ENCODE peak calls at places on chromosomes 3 and 15, in four cellular contexts. E is HepG2, K is K562, A is HCT116. X is an unnamed sample.
A peak's percentile ranks its signal among the peaks of the same experiment; 100 is the strongest.

GRCh38 chr3:141152801-141153678 is 78.6 kb upstream of the PXYLP1 start:
- DNase-seq in E (no peak), K (no peak), A (no peak), X (no peak)

GRCh38 chr15:22838292-22839042 is at the start of gene NIPA2:
- DNase-seq in E (peak; percentile 92), K (peak; percentile 97), A (peak; percentile 95), X (peak; percentile 93)

GRCh38 chr3:2172561-2173171 is 74.0 kb downstream of the CNTN4 start:
- DNase-seq in E (no peak), K (no peak), A (no peak), X (no peak)

GRCh38 chr15:98876461-98877369 is 130.9 kb downstream of the PGPEP1L start:
- DNase-seq in E (no peak), K (no peak), A (no peak), X (no peak)

GRCh38 chr15:92091155-92091734 is 237.7 kb downstream of the SLCO3A1 start:
- DNase-seq in E (peak; percentile 28), K (peak; percentile 63), A (peak; percentile 15), X (peak; percentile 94)

GRCh38 chr3:25386686-25387271 is 41.3 kb upstream of the RARB start:
- DNase-seq in E (no peak), K (no peak), A (no peak), X (no peak)

GRCh38 chr15:74369084-74369745 is 1.8 kb upstream of the CYP11A1 start:
- DNase-seq in E (no peak), K (no peak), A (no peak), X (no peak)

GRCh38 chr15:101625169-101625568 is 27.0 kb downstream of the TM2D3 start:
- DNase-seq in E (no peak), K (no peak), A (no peak), X (no peak)

GRCh38 chr15:81939604-81940440 is 106.0 kb downstream of the MEX3B start:
- DNase-seq in E (peak; percentile 19), K (peak; percentile 51), A (peak; percentile 50), X (peak; percentile 53)

GRCh38 chr3:47117803-47118364 is 46.0 kb downstream of the SETD2 start:
- DNase-seq in E (no peak), K (no peak), A (no peak), X (no peak)

GRCh38 chr3:77898621-77899020 is 858.7 kb downstream of the ROBO2 start:
- DNase-seq in E (no peak), K (no peak), A (no peak), X (no peak)

GRCh38 chr3:39228496-39228895 is 36.1 kb upstream of the XIRP1 start:
- DNase-seq in E (no peak), K (no peak), A (no peak), X (no peak)

GRCh38 chr3:171129827-171130226 is 103.3 kb upstream of the SLC2A2 start:
- DNase-seq in E (peak; percentile 58), K (no peak), A (no peak), X (no peak)

GRCh38 chr3:142857056-142857455 is 31.8 kb downstream of the PCOLCE2 start:
- DNase-seq in E (peak; percentile 57), K (peak; percentile 19), A (peak; percentile 46), X (no peak)

GRCh38 chr3:94928921-94929320 is 866.1 kb downstream of the NSUN3 start:
- DNase-seq in E (peak; percentile 33), K (no peak), A (no peak), X (no peak)

GRCh38 chr3:196983186-196983585 is 14.6 kb upstream of the PIGZ start:
- DNase-seq in E (no peak), K (peak; percentile 30), A (no peak), X (no peak)

GRCh38 chr3:179421500-179421899 is 29.8 kb downstream of the GNB4 start:
- DNase-seq in E (no peak), K (no peak), A (no peak), X (no peak)

GRCh38 chr3:12138044-12138443 is 20.7 kb downstream of the TIMP4 start:
- DNase-seq in E (no peak), K (peak; percentile 25), A (peak; percentile 8), X (no peak)

GRCh38 chr3:57952208-57952631 is 56.0 kb upstream of the FLNB start:
- DNase-seq in E (peak; percentile 49), K (peak; percentile 21), A (peak; percentile 36), X (no peak)

GRCh38 chr3:170640737-170641171 is 54.9 kb upstream of the SLC7A14 start:
- DNase-seq in E (no peak), K (no peak), A (no peak), X (no peak)

GRCh38 chr3:31532587-31533168 is at the start of gene STT3B:
- DNase-seq in E (peak; percentile 62), K (peak; percentile 80), A (peak; percentile 40), X (no peak)

GRCh38 chr15:41648770-41649169 is 11.4 kb upstream of the MGA start:
- DNase-seq in E (no peak), K (no peak), A (no peak), X (no peak)

GRCh38 chr15:41944313-41944940 is 27.9 kb downstream of the EHD4 start:
- DNase-seq in E (peak; percentile 70), K (no peak), A (peak; percentile 37), X (no peak)

GRCh38 chr3:187085933-187086332 is 53.4 kb downstream of the RPL39L start:
- DNase-seq in E (no peak), K (no peak), A (no peak), X (no peak)

GRCh38 chr3:11392689-11393114 is 120.5 kb downstream of the ATG7 start:
- DNase-seq in E (no peak), K (no peak), A (no peak), X (no peak)

GRCh38 chr3:124401841-124402240 is 328.4 kb upstream of the UMPS start:
- DNase-seq in E (no peak), K (no peak), A (no peak), X (no peak)

GRCh38 chr15:75232826-75233503 is 25.2 kb upstream of the GOLGA6C start:
- DNase-seq in E (no peak), K (no peak), A (no peak), X (no peak)

GRCh38 chr3:57007513-57008415 is 52.7 kb upstream of the SPATA12 start:
- DNase-seq in E (no peak), K (peak; percentile 47), A (peak; percentile 54), X (no peak)

DNA sequence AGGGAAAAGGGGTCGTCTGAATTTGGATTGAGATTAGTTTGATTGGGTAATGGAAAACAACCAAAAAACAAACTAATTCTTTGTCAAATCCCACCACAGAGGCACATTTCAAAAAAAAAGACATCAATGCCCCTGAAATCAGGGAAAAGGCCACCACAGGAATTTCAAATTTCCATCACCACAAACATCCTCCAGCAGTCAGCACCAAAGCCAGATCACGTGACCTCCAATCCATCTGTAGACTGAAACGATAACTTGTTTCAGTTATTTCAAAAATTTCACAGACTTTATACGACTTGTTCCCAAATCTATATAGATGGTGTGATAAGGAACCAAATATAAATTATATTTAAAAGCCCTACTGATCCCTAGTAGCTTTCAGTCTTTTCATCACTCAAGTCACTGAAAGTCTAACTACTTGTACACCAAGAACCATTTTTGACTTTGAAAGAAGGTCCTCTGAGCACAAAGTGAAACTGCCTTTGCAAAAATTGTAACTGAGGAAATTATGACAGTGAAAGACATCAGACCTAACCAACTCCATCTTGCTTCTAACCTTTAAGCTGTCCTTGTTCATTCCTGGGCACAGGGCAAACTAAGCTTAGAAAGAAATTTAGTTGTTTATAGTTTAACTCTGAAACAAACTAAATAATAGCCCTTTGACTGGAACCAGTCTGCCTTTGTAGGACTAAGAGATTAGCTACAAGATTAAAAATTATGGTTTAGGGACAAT is 48.1 kb upstream of the PLCL2 start:
- DNase-seq in E (no peak), K (no peak), A (no peak), X (no peak)
- TF ChIP-seq FOSL1 in E (no peak), K (no peak), A (no peak), X (no peak)

GRCh38 chr15:40511093-40511471 is 40.3 kb downstream of the CHST14 start:
- DNase-seq in E (no peak), K (no peak), A (no peak), X (no peak)
- TF ChIP-seq RAD21 in E (no peak), K (no peak), A (no peak), X (no peak)

GRCh38 chr15:72203507-72203837 is 5.9 kb upstream of the GRAMD2A start:
- DNase-seq in E (no peak), K (no peak), A (no peak), X (no peak)
- TF ChIP-seq FOSL1 in E (no peak), K (no peak), A (no peak), X (no peak)

GRCh38 chr3:159627634-159628033 is 361.0 kb upstream of the IL12A start:
- DNase-seq in E (no peak), K (no peak), A (no peak), X (no peak)
- TF ChIP-seq RAD21 in E (no peak), K (no peak), A (no peak), X (no peak)

DNA sequence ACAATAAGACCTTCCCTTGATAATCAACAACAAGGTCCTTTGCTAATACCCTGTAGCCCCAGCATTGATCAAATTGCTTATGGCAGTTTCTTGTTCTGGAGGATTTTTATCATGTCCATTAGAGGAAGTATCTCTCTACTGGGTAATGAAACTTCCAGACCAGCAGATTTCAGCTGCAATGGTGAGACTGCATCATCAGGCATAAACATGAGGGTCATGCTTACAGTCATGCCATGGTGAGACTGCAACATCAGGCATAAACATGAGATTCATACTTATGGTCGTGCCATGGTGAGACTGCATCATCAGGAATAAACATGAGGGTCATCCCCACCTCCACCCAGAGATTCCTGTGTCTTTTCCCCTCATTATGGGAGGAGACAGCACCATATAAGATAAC is 129.0 kb upstream of the LIPC start:
- DNase-seq in E (no peak), K (no peak), A (no peak), X (no peak)
- TF ChIP-seq FOSL1 in E (no peak), K (no peak), A (no peak), X (no peak)

GRCh38 chr15:100042558-100042957 is 299.2 kb downstream of the ADAMTS17 start:
- DNase-seq in E (no peak), K (no peak), A (no peak), X (no peak)

GRCh38 chr15:100043732-100044131 is 298.0 kb downstream of the ADAMTS17 start:
- DNase-seq in E (no peak), K (no peak), A (no peak), X (no peak)

GRCh38 chr15:100041380-100041779 is 300.4 kb downstream of the ADAMTS17 start:
- DNase-seq in E (no peak), K (no peak), A (no peak), X (no peak)

GRCh38 chr15:100039994-100040393 is 301.8 kb downstream of the ADAMTS17 start:
- DNase-seq in E (no peak), K (no peak), A (no peak), X (no peak)

DNA sequence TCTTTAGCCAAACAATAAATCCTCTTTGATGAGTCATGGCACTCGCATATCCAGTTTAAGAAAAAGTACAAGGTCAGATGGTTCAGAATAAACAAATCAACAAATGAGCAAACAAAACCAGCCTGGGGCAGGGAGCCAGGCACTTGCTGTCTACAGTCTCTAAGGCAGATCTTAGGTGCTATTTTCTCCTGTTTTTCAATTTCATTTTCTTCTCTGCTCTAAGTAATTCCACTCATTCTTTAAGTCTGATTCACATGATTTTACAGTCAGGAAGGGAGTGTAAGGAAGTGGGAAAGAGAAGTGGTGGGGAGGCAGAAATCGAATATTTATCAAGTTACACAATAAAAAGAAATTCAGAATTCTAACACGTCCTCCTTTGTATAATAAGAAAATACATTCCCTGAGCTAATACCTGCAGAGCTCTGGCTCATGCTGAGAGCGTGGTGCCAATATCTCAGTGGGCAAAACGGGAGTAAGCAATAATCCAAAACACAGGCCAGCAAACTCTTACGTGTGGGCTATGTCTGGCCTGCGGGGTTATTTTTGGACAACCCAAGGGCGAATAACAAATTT is 298.6 kb downstream of the ADAMTS17 start:
- DNase-seq in E (no peak), K (no peak), A (peak; percentile 33), X (no peak)
- TF ChIP-seq RAD21 in E (no peak), K (no peak), A (no peak), X (no peak)